ENCODE peak calls at places on chromosome 3, in nine cellular contexts. O, J, X, E, H, T, F, W and P are unnamed samples.

GRCh38 chr3:142447308-142447851 is 457 bp downstream of the XRN1 start:
- DNase-seq in J (no peak), W (peak), X (no peak), H (peak), E (peak), T (no peak), F (peak), O (no peak), P (peak)

GRCh38 chr3:66593978-66594377 is 93.2 kb upstream of the LRIG1 start:
- DNase-seq in J (peak), X (no peak), W (no peak), H (peak), F (peak), E (no peak), T (peak), O (no peak), P (no peak)

GRCh38 chr3:48407542-48408099 is 22.3 kb downstream of the PLXNB1 start:
- DNase-seq in H (no peak), T (no peak), E (peak), J (no peak), W (peak), X (no peak), O (no peak), F (no peak), P (peak)

GRCh38 chr3:25973111-25973510 is 183.2 kb downstream of the OXSM start:
- DNase-seq in X (no peak), E (no peak), O (no peak), F (no peak), W (no peak), J (no peak), H (no peak), T (no peak), P (no peak)

GRCh38 chr3:136694321-136694720 is 57.9 kb downstream of the STAG1 start:
- DNase-seq in J (no peak), F (no peak), H (no peak), T (no peak), E (no peak), W (no peak), O (no peak), X (no peak), P (no peak)

GRCh38 chr3:43345877-43346276 is 59.5 kb downstream of the SNRK start:
- DNase-seq in H (peak), E (no peak), O (no peak), X (no peak), F (peak), J (no peak), T (no peak), W (no peak), P (no peak)

GRCh38 chr3:128800241-128801187 is 74.5 kb downstream of the RAB7A start:
- DNase-seq in W (no peak), F (no peak), H (peak), E (no peak), X (no peak), J (no peak), O (no peak), T (no peak), P (no peak)

GRCh38 chr3:69712933-69713332 is 26.3 kb upstream of the MITF start:
- DNase-seq in W (no peak), F (no peak), E (no peak), J (no peak), X (no peak), H (no peak), T (no peak), O (no peak), P (no peak)

GRCh38 chr3:117399311-117400068 is 689.9 kb downstream of the TUSC7 start:
- DNase-seq in F (peak), H (peak), X (no peak), J (peak), W (no peak), O (no peak), T (peak), E (no peak), P (no peak)

GRCh38 chr3:15983693-15984092 is 185.9 kb upstream of the ANKRD28 start:
- DNase-seq in F (no peak), E (no peak), W (no peak), H (no peak), X (no peak), J (no peak), O (no peak), T (no peak), P (no peak)

GRCh38 chr3:15989419-15989818 is 185.1 kb upstream of the GALNT15 start:
- DNase-seq in H (no peak), O (no peak), T (no peak), W (no peak), F (no peak), E (no peak), X (no peak), J (peak), P (no peak)
- TF ChIP-seq CTCF in H (peak), O (no peak), T (peak), W (no peak), F (no peak), E (no peak), X (no peak), J (peak), P (no peak)

GRCh38 chr3:21517184-21517583 is 233.8 kb downstream of the ZNF385D start:
- DNase-seq in W (no peak), E (no peak), J (no peak), O (no peak), H (no peak), F (no peak), T (no peak), X (no peak), P (no peak)

GRCh38 chr3:21509706-21510105 is 241.3 kb downstream of the ZNF385D start:
- DNase-seq in T (no peak), E (no peak), F (no peak), O (no peak), X (no peak), W (no peak), J (no peak), H (no peak), P (no peak)

DNA sequence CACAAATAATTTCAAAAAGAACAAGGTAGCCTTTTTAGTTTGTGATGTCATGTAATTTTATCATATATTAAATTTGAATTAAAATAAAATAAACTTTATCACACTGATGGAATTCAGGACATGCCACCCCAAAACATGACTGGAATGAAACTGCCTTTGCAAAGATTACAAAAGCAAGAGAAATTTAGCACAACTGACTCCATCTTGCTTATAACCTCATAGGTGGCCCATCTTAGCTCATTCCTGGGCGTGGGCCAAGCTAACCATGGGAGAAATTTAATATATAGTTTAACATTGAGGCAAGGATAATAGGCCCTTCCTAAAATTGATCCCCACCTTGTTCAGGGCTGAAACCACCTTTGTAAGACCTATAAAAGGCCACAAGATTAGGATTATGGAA is 235.6 kb downstream of the ZNF385D start:
- DNase-seq in F (no peak), H (no peak), T (no peak), O (no peak), W (no peak), X (no peak), E (no peak), J (no peak), P (no peak)
- TF ChIP-seq CTCF in F (no peak), H (no peak), T (no peak), O (no peak), W (no peak), X (no peak), E (no peak), J (no peak), P (no peak)

GRCh38 chr3:46395210-46395661 is 11.6 kb downstream of the CCR5AS start:
- DNase-seq in E (no peak), F (peak), W (no peak), X (no peak), H (no peak), O (no peak), J (no peak), T (no peak), P (no peak)
- TF ChIP-seq CTCF in E (no peak), F (no peak), W (no peak), X (no peak), H (no peak), O (no peak), J (no peak), T (no peak), P (no peak)

DNA sequence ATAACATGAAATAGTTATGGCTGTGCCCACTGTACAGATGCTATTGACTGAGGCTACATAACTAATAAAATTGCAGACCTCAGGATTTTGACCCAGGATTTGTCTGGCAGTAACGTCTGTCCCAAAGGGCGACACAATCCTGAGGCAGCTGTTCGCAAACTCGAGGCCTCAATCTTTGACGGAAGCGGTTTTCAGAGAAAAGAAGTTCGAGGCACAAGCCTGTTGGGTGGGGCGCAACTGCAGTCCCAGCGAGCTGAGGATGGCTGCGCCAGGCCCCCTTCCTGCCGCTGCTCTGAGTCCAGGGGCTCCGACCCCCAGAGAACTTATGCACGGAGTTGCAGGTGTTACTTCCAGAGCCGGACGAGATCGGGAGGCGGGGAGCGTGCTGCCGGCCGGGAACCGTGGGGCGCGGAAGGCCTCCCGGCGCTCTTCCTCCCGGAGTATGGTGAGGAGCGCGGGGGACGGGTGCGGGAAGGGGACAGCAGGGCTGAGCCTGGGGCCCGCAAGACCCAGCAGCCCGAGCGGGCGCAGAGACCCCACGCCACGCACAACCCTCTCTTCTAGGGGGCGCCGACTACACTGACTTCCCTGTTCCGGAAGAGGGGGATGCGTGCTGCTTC is at the start of gene PARP15:
- DNase-seq in H (no peak), F (peak), W (no peak), T (no peak), J (no peak), E (peak), O (no peak), X (no peak), P (peak)
- TF ChIP-seq CTCF in H (no peak), F (no peak), W (no peak), T (no peak), J (no peak), E (no peak), O (no peak), X (no peak), P (no peak)

GRCh38 chr3:171640520-171641412 is 169.5 kb downstream of the PLD1 start:
- DNase-seq in X (no peak), E (no peak), J (peak), W (no peak), T (peak), O (no peak), F (peak), H (peak), P (no peak)
- TF ChIP-seq CTCF in X (no peak), E (no peak), J (peak), W (no peak), T (peak), O (no peak), F (peak), H (peak), P (no peak)

DNA sequence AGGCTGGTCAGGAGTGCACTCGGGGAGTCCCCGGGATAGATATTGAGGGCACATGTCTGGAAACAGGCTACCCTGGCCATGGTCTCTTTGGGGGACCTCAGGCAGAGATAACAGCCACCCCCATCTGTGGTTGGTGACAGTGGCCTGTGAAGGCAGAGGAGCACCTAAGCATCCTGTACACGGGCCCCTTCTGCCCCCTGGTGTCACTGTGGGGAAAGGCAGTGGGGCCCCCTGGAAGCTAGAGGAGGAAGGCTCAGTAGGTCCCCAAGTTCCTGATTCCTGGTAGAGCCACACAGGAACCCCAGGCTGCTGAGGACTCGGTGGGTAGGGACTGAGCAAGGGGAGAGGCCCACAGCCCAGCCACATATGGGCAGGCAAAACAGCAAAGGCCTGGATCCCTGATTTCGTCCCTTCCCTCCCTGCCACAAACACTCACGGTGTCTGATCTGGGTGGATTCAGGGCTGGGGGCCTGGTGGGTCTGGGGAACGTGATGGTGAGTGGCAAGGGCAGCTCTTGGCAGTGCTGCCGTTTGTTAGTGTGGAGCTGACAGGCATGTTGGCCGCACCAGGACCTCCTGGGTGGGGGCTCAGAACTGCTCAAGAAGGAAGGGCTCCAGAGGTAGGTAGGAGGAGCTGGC is 14.1 kb upstream of the CXCR6 start:
- DNase-seq in W (peak), E (peak), T (no peak), H (no peak), F (no peak), O (no peak), J (no peak), X (no peak), P (peak)
- TF ChIP-seq CTCF in W (peak), E (peak), T (peak), H (peak), F (peak), O (peak), J (peak), X (peak), P (no peak)

GRCh38 chr3:65078748-65079147 is 390.9 kb upstream of the ADAMTS9 start:
- DNase-seq in J (no peak), W (no peak), E (no peak), O (no peak), X (no peak), H (no peak), F (no peak), T (no peak), P (no peak)

GRCh38 chr3:65083240-65083639 is 395.4 kb upstream of the ADAMTS9 start:
- DNase-seq in O (no peak), H (no peak), E (no peak), X (no peak), T (no peak), W (no peak), J (no peak), F (peak), P (no peak)

GRCh38 chr3:65077124-65077523 is 389.3 kb upstream of the ADAMTS9 start:
- DNase-seq in J (no peak), F (no peak), T (no peak), W (no peak), E (no peak), X (no peak), H (no peak), O (no peak), P (no peak)

DNA sequence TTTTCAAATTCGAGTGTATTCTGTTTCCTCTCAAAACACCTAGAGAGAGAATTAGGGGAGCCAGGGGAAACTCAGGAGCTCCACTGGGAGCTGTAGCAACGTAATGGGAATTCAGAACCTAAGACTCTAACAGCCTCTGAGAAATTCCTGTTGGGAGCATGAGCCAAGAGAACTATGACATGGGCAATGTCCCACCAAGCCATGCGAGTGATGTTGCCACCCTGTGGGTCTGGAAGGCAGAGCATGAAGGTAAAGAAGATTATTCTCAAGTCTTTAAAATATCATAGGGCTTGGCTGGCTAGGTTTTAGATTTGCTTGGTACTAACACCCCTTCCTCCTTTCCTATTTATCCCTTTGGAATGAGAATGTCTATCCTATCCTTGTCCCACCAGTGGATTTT is 392.6 kb upstream of the ADAMTS9 start:
- DNase-seq in X (no peak), T (no peak), J (no peak), E (no peak), H (no peak), O (no peak), F (no peak), W (no peak), P (no peak)
- TF ChIP-seq CTCF in X (no peak), T (no peak), J (no peak), E (no peak), H (no peak), O (no peak), F (no peak), W (no peak), P (no peak)